ENCODE peak calls at places on chromosomes 3 and 15, in four cellular contexts. One of them, this sample, is unnamed.

GRCh38 chr3:177196473-177197040 is 725 bp downstream of the TBL1XR1 start:
- DNase-seq in B cell: peak; percentile 60
- DNase-seq in MCF 10A: peak; percentile 60
- DNase-seq in activated CD8-positive, alpha-beta T cell treated with anti-CD3 and anti-CD28 coated beads for 36 hours: peak; percentile 79
- DNase-seq in this sample: no peak

GRCh38 chr3:116971531-116971930 is 262.0 kb downstream of the TUSC7 start:
- DNase-seq in MCF 10A: no peak
- DNase-seq in B cell: no peak
- DNase-seq in activated CD8-positive, alpha-beta T cell treated with anti-CD3 and anti-CD28 coated beads for 36 hours: no peak
- DNase-seq in this sample: no peak

GRCh38 chr3:42892169-42892568 is 13.8 kb upstream of the ZNF662 start:
- DNase-seq in activated CD8-positive, alpha-beta T cell treated with anti-CD3 and anti-CD28 coated beads for 36 hours: no peak
- DNase-seq in B cell: no peak
- DNase-seq in MCF 10A: no peak
- DNase-seq in this sample: no peak

GRCh38 chr3:99783009-99783573 is 34.6 kb upstream of the CMSS1 start:
- DNase-seq in MCF 10A: peak; percentile 41
- DNase-seq in B cell: no peak
- DNase-seq in activated CD8-positive, alpha-beta T cell treated with anti-CD3 and anti-CD28 coated beads for 36 hours: no peak
- DNase-seq in this sample: no peak

GRCh38 chr15:71011503-71012155 is 103.6 kb upstream of the THSD4 start:
- DNase-seq in B cell: no peak
- DNase-seq in MCF 10A: peak; percentile 60
- DNase-seq in activated CD8-positive, alpha-beta T cell treated with anti-CD3 and anti-CD28 coated beads for 36 hours: peak; percentile 7
- DNase-seq in this sample: no peak

GRCh38 chr3:160685144-160685766 is 8.3 kb downstream of the ARL14 start:
- DNase-seq in activated CD8-positive, alpha-beta T cell treated with anti-CD3 and anti-CD28 coated beads for 36 hours: no peak
- DNase-seq in MCF 10A: no peak
- DNase-seq in B cell: no peak
- DNase-seq in this sample: no peak

GRCh38 chr3:22960326-22960984 is 242.7 kb upstream of the UBE2E2 start:
- DNase-seq in B cell: peak; percentile 29
- DNase-seq in activated CD8-positive, alpha-beta T cell treated with anti-CD3 and anti-CD28 coated beads for 36 hours: peak; percentile 46
- DNase-seq in MCF 10A: peak; percentile 61
- DNase-seq in this sample: no peak

GRCh38 chr3:72437666-72438065 is 410.6 kb downstream of the SHQ1 start:
- DNase-seq in MCF 10A: no peak
- DNase-seq in B cell: no peak
- DNase-seq in activated CD8-positive, alpha-beta T cell treated with anti-CD3 and anti-CD28 coated beads for 36 hours: no peak
- DNase-seq in this sample: no peak

DNA sequence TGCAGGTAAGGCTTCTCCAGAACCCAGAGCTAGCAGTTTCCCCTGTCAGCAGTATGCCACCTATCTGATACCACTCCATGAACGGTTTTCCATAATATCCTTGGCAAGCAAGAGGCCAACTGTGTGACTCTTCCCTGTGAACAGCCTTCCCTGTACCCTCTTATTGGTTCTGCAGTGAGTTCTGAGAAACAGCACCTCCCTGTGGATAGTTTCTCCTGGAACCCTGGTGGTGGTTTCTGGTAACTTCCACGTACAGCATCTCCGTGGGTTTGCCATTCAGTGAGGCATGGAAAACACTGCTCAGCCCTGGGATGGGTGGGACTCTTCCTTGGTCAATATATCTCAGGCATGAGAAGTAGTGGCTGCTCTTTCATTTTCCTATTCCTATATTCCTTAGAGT is 19.4 kb upstream of the SERPINI2 start:
- DNase-seq in B cell: no peak
- DNase-seq in MCF 10A: peak; percentile 21
- DNase-seq in activated CD8-positive, alpha-beta T cell treated with anti-CD3 and anti-CD28 coated beads for 36 hours: no peak
- DNase-seq in this sample: no peak
- TF ChIP-seq CTCF in B cell: no peak
- TF ChIP-seq CTCF in MCF 10A: peak; percentile 29
- TF ChIP-seq CTCF in activated CD8-positive, alpha-beta T cell treated with anti-CD3 and anti-CD28 coated beads for 36 hours: no peak
- TF ChIP-seq CTCF in this sample: peak; percentile 35

DNA sequence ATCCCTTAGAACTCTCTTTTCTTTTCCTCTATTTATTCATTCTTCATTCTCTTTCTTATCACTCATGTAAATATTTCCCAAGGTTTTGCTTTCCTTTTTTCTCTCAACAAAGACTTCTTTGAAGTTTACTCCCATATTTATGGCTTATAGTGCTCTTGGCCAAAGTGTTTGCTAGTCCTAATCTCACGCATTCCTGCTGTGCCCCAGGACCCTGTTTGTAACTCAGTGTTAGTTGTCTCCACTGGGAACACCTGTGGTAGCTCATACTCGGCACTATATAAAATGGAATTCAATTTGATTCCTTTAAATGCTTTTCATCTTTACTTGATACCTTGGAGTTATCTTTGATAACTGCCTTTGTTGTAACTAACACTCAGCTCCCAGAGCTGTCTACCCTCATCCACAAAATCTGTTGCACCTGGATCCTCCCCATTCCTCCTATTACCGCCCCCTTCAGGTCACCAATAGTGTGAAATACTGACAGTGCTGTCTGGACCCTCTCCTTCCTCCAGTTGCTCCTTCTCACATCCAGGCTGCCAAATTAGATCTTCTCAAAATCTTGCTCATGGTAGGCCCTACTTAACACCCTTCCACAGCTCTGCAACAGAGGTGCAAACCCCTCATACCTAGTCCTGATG is 76.8 kb downstream of the TIGIT start:
- DNase-seq in MCF 10A: no peak
- DNase-seq in B cell: no peak
- DNase-seq in activated CD8-positive, alpha-beta T cell treated with anti-CD3 and anti-CD28 coated beads for 36 hours: no peak
- DNase-seq in this sample: no peak
- TF ChIP-seq CTCF in MCF 10A: no peak
- TF ChIP-seq CTCF in B cell: no peak
- TF ChIP-seq CTCF in activated CD8-positive, alpha-beta T cell treated with anti-CD3 and anti-CD28 coated beads for 36 hours: peak; percentile 34
- TF ChIP-seq CTCF in this sample: peak; percentile 32

DNA sequence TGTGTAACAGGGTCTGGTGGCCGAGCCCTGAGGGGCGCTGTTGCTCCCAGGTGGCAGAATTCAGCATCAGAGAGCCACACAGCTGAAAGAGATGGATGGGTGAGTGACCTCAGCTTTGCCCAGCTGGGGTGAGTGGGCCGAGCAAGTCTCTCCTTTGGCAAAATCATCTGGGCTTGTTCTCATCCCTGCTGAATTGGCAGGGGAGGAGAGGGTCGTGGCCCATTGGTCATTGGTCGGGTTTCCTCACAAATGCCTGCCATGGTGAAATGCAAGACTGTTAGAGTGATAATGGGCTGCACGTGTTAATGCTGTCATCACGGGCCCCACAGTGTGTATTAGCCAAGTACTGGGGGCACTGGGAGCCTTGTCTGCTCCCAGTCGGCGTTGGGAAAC is 15.9 kb downstream of the ABHD2 start:
- DNase-seq in MCF 10A: no peak
- DNase-seq in B cell: no peak
- DNase-seq in activated CD8-positive, alpha-beta T cell treated with anti-CD3 and anti-CD28 coated beads for 36 hours: no peak
- DNase-seq in this sample: no peak
- TF ChIP-seq CTCF in MCF 10A: no peak
- TF ChIP-seq CTCF in B cell: no peak
- TF ChIP-seq CTCF in activated CD8-positive, alpha-beta T cell treated with anti-CD3 and anti-CD28 coated beads for 36 hours: no peak
- TF ChIP-seq CTCF in this sample: no peak

DNA sequence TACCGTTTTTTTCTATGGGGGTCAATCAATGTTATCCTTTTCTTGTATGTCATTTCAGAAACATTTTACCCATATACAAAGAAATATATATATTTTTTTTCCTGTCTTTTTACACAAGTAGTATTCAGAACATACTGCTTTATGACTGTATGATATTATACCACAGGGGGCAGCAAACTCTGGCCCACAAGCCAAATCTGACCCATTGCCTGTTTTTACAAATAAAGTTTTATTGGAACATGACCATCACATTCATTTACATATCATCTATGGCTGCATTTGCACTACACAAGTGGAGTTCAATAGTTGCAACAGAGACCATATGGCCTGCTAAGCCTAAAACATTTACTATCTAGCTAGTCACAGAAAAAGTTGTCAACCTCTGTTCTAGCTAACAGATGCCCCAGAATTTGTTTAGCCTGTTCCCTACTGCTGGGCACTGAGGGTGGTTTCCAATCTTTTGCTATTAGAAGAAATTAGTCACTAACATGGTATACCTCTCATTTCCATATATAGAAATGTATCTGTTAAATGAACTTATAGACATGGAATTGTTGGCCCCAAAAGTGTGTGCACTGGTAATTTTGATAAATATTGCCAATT is 57.7 kb downstream of the BFSP2 start:
- DNase-seq in B cell: no peak
- DNase-seq in activated CD8-positive, alpha-beta T cell treated with anti-CD3 and anti-CD28 coated beads for 36 hours: no peak
- DNase-seq in MCF 10A: peak; percentile 18
- DNase-seq in this sample: no peak
- TF ChIP-seq CTCF in B cell: peak; percentile 33
- TF ChIP-seq CTCF in activated CD8-positive, alpha-beta T cell treated with anti-CD3 and anti-CD28 coated beads for 36 hours: peak; percentile 49
- TF ChIP-seq CTCF in MCF 10A: no peak
- TF ChIP-seq CTCF in this sample: peak; percentile 55

This sample was measured in chondrocyte.